ENCODE peak calls at places on chromosome 13, in seven cellular contexts. O, V, A, N, I, Q and F are unnamed samples. For H3K27me3, the result is how much of the 10 kb centered on the place peaks cover.

GRCh38 chr13:76991432-76991795 is 467 bp upstream of the CLN5 start:
- DNase-seq in V (peak), N (peak), I (peak), O (no peak), A (no peak), Q (no peak), F (no peak)

GRCh38 chr13:76023644-76024043 is 387.5 kb downstream of the LMO7 start:
- DNase-seq in O (no peak), V (peak), Q (no peak), I (no peak), N (peak), A (no peak), F (no peak)

GRCh38 chr13:45799451-45799850 is 52.1 kb downstream of the SIAH3 start:
- DNase-seq in Q (no peak), O (no peak), N (no peak), I (no peak), V (no peak), A (no peak), F (no peak)

GRCh38 chr13:68081051-68081450 is 850.9 kb upstream of the PCDH9 start:
- DNase-seq in Q (no peak), N (no peak), A (no peak), I (no peak), O (no peak), V (no peak), F (no peak)

GRCh38 chr13:98706446-98707110 is 45.9 kb downstream of the SLC15A1 start:
- DNase-seq in I (no peak), N (peak), V (no peak), A (no peak), O (no peak), Q (no peak), F (no peak)

GRCh38 chr13:111565400-111565799 is 245.0 kb downstream of the TEX29 start:
- DNase-seq in O (no peak), Q (no peak), I (no peak), A (no peak), N (no peak), V (no peak), F (no peak)

GRCh38 chr13:37656247-37656940 is 57.8 kb upstream of the POSTN start:
- DNase-seq in N (peak), I (no peak), V (peak), Q (no peak), A (peak), O (no peak), F (no peak)

GRCh38 chr13:90084684-90085290 is 1262.7 kb upstream of the MIR17HG start:
- DNase-seq in V (peak), Q (no peak), A (no peak), O (no peak), I (no peak), N (no peak), F (no peak)

GRCh38 chr13:28022848-28023518 is 34.5 kb upstream of the URAD start:
- DNase-seq in I (no peak), O (peak), V (peak), Q (no peak), N (no peak), A (no peak), F (no peak)

GRCh38 chr13:28027607-28028364 is 39.3 kb upstream of the URAD start:
- DNase-seq in N (no peak), V (no peak), A (no peak), O (no peak), Q (no peak), I (no peak), F (no peak)

GRCh38 chr13:28026508-28026907 is 38.0 kb upstream of the URAD start:
- DNase-seq in I (no peak), V (no peak), N (no peak), Q (no peak), O (no peak), A (no peak), F (no peak)

GRCh38 chr13:28031220-28031903 is 42.9 kb upstream of the URAD start:
- DNase-seq in Q (no peak), A (peak), V (no peak), O (no peak), I (no peak), N (no peak), F (peak)

GRCh38 chr13:28027070-28027469 is 38.6 kb upstream of the URAD start:
- DNase-seq in N (no peak), O (no peak), Q (no peak), I (no peak), A (no peak), V (no peak), F (no peak)
- H3K27me3 ChIP-seq in N (under half), O (under half), Q (under half), I (under half), A (under half), V (under half), F (under half)

DNA sequence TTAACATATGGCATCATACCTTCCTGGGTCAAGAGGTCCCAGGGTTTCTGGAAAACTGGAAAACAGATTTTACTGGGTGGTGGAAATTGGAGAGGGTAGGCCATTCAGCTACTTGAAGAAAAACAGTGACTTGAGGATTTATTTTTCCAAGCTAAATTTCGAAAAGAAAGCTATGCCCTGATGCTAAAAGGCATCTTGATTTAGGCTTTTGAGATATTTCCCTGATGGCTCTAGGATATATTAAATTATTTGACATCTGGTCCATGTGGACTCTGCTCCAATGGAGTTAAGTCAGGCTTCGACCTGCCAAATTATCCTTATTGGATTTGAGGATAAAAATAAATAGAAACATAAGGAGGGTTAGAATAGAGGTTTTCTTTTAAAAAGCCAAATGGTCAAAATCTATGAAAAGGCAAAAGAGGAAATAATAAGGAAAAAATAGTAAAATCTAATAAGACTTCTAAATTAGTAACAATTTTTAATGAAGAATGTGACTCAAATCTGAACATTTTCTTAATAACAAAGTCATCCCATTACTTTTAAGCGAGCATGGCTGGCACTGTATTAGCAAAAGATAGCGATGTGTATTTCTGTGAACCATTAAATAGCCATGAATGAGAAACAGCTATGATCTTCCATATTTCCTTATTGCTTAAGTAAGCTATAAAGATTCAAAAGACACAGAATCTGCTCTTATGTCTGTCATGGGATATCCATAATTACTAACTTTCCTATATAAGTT is 190.0 kb upstream of the MIR17HG start:
- DNase-seq in I (no peak), V (no peak), O (no peak), N (no peak), A (no peak), Q (no peak), F (no peak)
- H3K27me3 ChIP-seq in I (under half), V (under half), O (under half), N (under half), A (under half), Q (under half), F (under half)

GRCh38 chr13:91346062-91346461 is 1.4 kb upstream of the MIR17HG start:
- DNase-seq in V (no peak), A (no peak), O (no peak), I (no peak), Q (no peak), N (no peak), F (no peak)
- H3K27me3 ChIP-seq in V (under half), A (under half), O (under half), I (under half), Q (under half), N (under half), F (under half)

GRCh38 chr13:27039171-27039701 is 132.4 kb downstream of the USP12 start:
- DNase-seq in O (no peak), Q (no peak), I (no peak), V (no peak), N (no peak), A (no peak), F (no peak)

GRCh38 chr13:27041341-27041740 is 130.3 kb downstream of the USP12 start:
- DNase-seq in N (no peak), O (no peak), Q (no peak), V (no peak), A (no peak), I (no peak), F (no peak)

GRCh38 chr13:27043013-27043412 is 128.6 kb downstream of the USP12 start:
- DNase-seq in Q (peak), V (peak), N (peak), I (no peak), O (no peak), A (peak), F (no peak)

GRCh38 chr13:27040826-27041108 is 130.8 kb downstream of the USP12 start:
- DNase-seq in V (no peak), O (no peak), I (no peak), A (no peak), Q (no peak), N (no peak), F (no peak)

DNA sequence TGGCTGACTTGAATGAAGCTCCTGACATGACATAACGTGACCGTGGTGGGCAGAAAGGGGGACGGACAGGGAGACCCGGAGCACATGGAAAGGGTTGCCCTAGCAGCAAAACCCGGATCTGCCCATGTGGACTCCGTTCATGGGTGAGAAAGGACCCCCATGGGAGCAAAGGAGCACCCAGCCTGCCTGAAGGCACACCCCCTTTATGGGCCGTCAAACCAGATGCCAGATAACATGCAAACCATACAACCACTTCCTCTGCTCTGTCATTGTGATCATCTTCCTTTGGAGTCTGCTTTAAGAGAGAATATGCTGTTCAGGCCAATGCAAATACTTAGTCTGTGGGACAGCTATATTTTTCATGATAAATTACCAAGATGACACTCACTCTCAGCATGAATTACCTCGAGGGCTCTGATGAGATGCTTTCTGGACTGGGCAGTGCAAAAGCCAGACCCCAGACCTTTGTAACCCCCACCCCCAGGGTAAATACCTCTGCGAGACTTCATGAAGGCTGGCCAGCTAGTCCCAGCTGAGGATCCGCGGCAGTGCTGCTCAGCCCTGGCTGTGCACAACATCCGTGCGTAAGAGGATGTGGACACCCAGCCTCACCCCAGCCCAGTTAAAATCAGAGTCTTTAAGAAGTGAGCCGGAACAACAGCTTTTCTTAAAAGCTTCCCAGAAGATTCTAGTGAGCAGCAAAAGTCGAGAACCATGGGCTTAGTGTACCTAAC is 126.6 kb downstream of the USP12 start:
- DNase-seq in Q (no peak), V (no peak), O (no peak), I (no peak), N (no peak), A (no peak), F (no peak)
- H3K27me3 ChIP-seq in Q (under half), V (under half), O (under half), I (under half), N (under half), A (under half), F (under half)

GRCh38 chr13:50125306-50125555 is 110.0 kb downstream of the KCNRG start:
- DNase-seq in N (no peak), O (no peak), I (no peak), Q (no peak), V (no peak), A (no peak), F (no peak)
- H3K27me3 ChIP-seq in N (under half), O (half or more), I (under half), Q (under half), V (under half), A (under half), F (under half)

GRCh38 chr13:48571121-48571901 is 38.4 kb upstream of the RCBTB2 start:
- DNase-seq in I (no peak), A (peak), V (peak), N (no peak), Q (no peak), O (no peak), F (no peak)
- H3K27me3 ChIP-seq in I (under half), A (under half), V (under half), N (under half), Q (under half), O (under half), F (under half)

GRCh38 chr13:25065974-25066770 is 29.8 kb upstream of the PABPC3 start:
- DNase-seq in V (no peak), Q (no peak), O (no peak), N (no peak), I (no peak), A (no peak), F (no peak)
- H3K27me3 ChIP-seq in V (under half), Q (under half), O (under half), N (half or more), I (under half), A (under half), F (under half)